ENCODE peak calls at places on chromosome 5, in four cellular contexts. X, B, O and R are unnamed samples. For H3K36me3 and H3K4me1, the result is how much of the 10 kb centered on the place peaks cover.

GRCh38 chr5:9924614-9925013 is 294.5 kb upstream of the TAS2R1 start:
- DNase-seq in X (no peak), B (no peak), O (no peak), R (no peak)

GRCh38 chr5:1805326-1805725 is 4.1 kb downstream of the NDUFS6 start:
- DNase-seq in X (peak), B (no peak), O (no peak), R (no peak)

GRCh38 chr5:134524826-134525686 is at the start of gene JADE2:
- DNase-seq in X (peak), B (peak), O (peak), R (peak)

GRCh38 chr5:1545126-1545797 is 21.5 kb upstream of the LPCAT1 start:
- DNase-seq in X (peak), B (no peak), O (no peak), R (no peak)

GRCh38 chr5:150672237-150672883 is 11.3 kb downstream of the MYOZ3 start:
- DNase-seq in X (peak), B (peak), O (peak), R (peak)

GRCh38 chr5:178129296-178129695 is 1.5 kb upstream of the RMND5B start:
- DNase-seq in X (no peak), B (no peak), O (no peak), R (no peak)

GRCh38 chr5:87877495-87877894 is 391.1 kb downstream of the TMEM161B start:
- DNase-seq in X (no peak), B (no peak), O (no peak), R (no peak)

GRCh38 chr5:1245901-1246576 is 20.9 kb downstream of the SLC6A18 start:
- DNase-seq in X (no peak), B (no peak), O (no peak), R (peak)

GRCh38 chr5:165903835-165904234 is 2387.6 kb upstream of the WWC1 start:
- DNase-seq in X (no peak), B (no peak), O (no peak), R (no peak)

GRCh38 chr5:81783401-81783800 is 32.5 kb upstream of the SSBP2 start:
- DNase-seq in X (no peak), B (no peak), O (no peak), R (no peak)

GRCh38 chr5:155594270-155594669 is 580.7 kb downstream of the KIF4B start:
- DNase-seq in X (no peak), B (no peak), O (no peak), R (no peak)

GRCh38 chr5:74030371-74030770 is 404.4 kb downstream of the ARHGEF28 start:
- DNase-seq in X (no peak), B (no peak), O (no peak), R (no peak)

GRCh38 chr5:175689147-175689991 is 31.5 kb downstream of the HRH2 start:
- DNase-seq in X (peak), B (no peak), O (no peak), R (no peak)

GRCh38 chr5:65819905-65820240 is 97.9 kb downstream of the NLN start:
- DNase-seq in X (no peak), B (no peak), O (peak), R (no peak)

GRCh38 chr5:73140801-73141200 is 20.4 kb downstream of the TMEM171 start:
- DNase-seq in X (no peak), B (no peak), O (no peak), R (no peak)

GRCh38 chr5:116528519-116529234 is 45.9 kb downstream of the SEMA6A start:
- DNase-seq in X (no peak), B (no peak), O (no peak), R (no peak)

GRCh38 chr5:10903786-10904560 is 142.9 kb upstream of the DAP start:
- DNase-seq in X (no peak), B (no peak), O (no peak), R (no peak)

GRCh38 chr5:153523196-153523595 is 32.7 kb downstream of the GRIA1 start:
- DNase-seq in X (no peak), B (no peak), O (no peak), R (no peak)

GRCh38 chr5:173293817-173294672 is 34.2 kb downstream of the STC2 start:
- DNase-seq in X (peak), B (peak), O (peak), R (peak)
- H3K4me3 ChIP-seq in X (no peak), B (no peak), O (peak), R (peak)

DNA sequence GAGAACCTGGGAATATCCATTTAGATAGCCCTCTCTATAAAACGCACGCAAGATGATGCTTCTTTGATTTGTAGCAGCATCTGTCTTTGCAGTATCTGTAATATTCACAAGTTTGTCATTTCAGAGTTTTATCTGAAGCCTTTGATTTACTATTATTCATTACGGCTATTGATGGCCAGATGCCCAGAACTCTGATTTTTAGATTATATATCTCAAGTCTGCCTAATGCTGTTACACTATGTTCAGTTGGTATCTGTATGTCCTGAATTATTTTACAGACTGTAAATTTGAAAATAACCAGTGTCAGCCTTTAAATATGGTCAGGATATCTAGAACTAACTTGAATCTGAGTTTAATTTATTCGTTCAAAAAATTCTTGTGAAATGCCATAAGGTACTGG is 233.3 kb downstream of the FAM170A start:
- DNase-seq in X (no peak), B (no peak), O (no peak), R (no peak)
- H3K36me3 ChIP-seq in X (under half), B (under half), O (under half), R (under half)

GRCh38 chr5:109694451-109694891 is 4.7 kb downstream of the MAN2A1 start:
- DNase-seq in X (no peak), B (no peak), O (no peak), R (no peak)
- H3K4me1 ChIP-seq in X (under half), B (half or more), O (half or more), R (under half)

GRCh38 chr5:140713562-140714094 is 13.4 kb downstream of the ZMAT2 start:
- DNase-seq in X (no peak), B (no peak), O (no peak), R (no peak)

GRCh38 chr5:140718266-140718592 is 18.0 kb downstream of the ZMAT2 start:
- DNase-seq in X (no peak), B (no peak), O (peak), R (no peak)
- H3K4me3 ChIP-seq in X (no peak), B (peak), O (no peak), R (no peak)

GRCh38 chr5:145683426-145683825 is 151.7 kb downstream of the PRELID2 start:
- DNase-seq in X (no peak), B (no peak), O (no peak), R (no peak)
- H3K36me3 ChIP-seq in X (under half), B (under half), O (under half), R (under half)

GRCh38 chr5:149011731-149012130 is 51.1 kb downstream of the SH3TC2 start:
- DNase-seq in X (no peak), B (no peak), O (no peak), R (no peak)
- H3K4me1 ChIP-seq in X (under half), B (under half), O (under half), R (under half)

DNA sequence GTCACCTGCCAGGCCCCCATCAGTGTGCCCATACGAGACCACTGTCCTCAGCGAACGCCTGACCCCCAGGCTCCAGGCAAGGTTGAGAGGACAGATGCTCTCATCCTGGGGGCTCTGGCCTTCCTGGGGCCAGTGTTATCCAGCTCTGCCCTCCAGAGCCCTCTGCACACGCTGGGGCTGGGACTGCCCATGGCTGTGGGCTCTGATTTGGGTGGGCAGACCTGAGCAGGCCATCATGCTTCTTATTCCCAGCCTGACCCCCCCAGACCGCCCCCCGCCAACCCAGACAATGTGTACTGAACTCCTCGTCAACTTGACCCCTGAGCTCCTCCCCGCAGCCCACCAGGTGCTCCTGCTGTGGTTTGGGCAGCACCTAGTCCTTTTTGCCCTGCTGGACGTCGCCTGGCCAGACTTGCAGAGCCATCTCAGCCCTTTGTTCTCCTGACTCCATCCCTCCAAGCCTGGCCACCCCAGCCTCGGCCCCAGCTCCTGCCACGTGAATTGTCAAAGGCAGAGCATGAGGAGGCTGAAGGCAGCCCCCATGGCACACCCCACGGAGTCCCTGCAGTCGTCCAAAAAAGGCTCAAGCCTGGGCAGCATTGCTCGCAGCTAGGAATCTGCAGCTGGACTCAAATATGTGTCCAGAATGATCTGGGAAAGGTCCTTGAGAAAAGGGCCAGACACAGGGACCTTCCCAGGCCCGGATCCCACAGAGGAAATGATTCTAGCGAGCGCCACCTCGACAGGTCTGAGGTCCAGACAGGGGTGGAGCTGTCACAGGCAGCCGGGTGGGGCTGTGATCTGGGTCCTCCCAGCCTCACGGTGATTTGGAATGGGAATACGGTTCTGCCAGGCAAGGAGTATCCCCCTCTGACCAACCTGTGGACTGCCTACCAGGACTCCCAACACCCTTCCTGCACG is 87.0 kb downstream of the ADAMTS2 start:
- DNase-seq in X (peak), B (peak), O (no peak), R (peak)
- H3K4me3 ChIP-seq in X (no peak), B (no peak), O (no peak), R (no peak)

GRCh38 chr5:7904170-7904569 is 35.2 kb downstream of the MTRR start:
- DNase-seq in X (no peak), B (no peak), O (no peak), R (no peak)

GRCh38 chr5:7908317-7908716 is 39.4 kb downstream of the MTRR start:
- DNase-seq in X (no peak), B (no peak), O (no peak), R (no peak)

GRCh38 chr5:7907612-7908011 is 38.7 kb downstream of the MTRR start:
- DNase-seq in X (no peak), B (no peak), O (no peak), R (no peak)

GRCh38 chr5:7902201-7902600 is 33.3 kb downstream of the MTRR start:
- DNase-seq in X (no peak), B (no peak), O (no peak), R (no peak)

GRCh38 chr5:7902993-7903625 is 34.2 kb downstream of the MTRR start:
- DNase-seq in X (no peak), B (no peak), O (no peak), R (no peak)
- H3K36me3 ChIP-seq in X (half or more), B (under half), O (half or more), R (under half)

GRCh38 chr5:36270175-36270574 is 28.4 kb upstream of the NADK2 start:
- DNase-seq in X (no peak), B (no peak), O (no peak), R (no peak)
- H3K4me1 ChIP-seq in X (under half), B (under half), O (under half), R (under half)

GRCh38 chr5:31194892-31195291 is 1.4 kb downstream of the CDH6 start:
- DNase-seq in X (no peak), B (no peak), O (no peak), R (no peak)

GRCh38 chr5:31193026-31193425 is 460 bp upstream of the CDH6 start:
- DNase-seq in X (no peak), B (no peak), O (no peak), R (no peak)

GRCh38 chr5:31196309-31196708 is 2.8 kb downstream of the CDH6 start:
- DNase-seq in X (no peak), B (no peak), O (no peak), R (no peak)

GRCh38 chr5:31193591-31194457 is at the start of gene CDH6:
- DNase-seq in X (peak), B (peak), O (no peak), R (peak)

GRCh38 chr5:31194458-31194808 is 947 bp downstream of the CDH6 start:
- DNase-seq in X (no peak), B (no peak), O (no peak), R (no peak)
- H3K4me3 ChIP-seq in X (peak), B (no peak), O (no peak), R (peak)